ENCODE peak calls at places on chromosomes 6 and 20, in four cellular contexts. C is GM12878, T is A549, S is SK-N-SH. U is an unnamed sample.
A peak's percentile ranks its signal among the peaks of the same experiment; 100 is the strongest.

GRCh38 chr6:118893095-118893881 is 664 bp upstream of the ASF1A start:
- DNase-seq in C (no peak), T (peak; percentile 16), S (no peak), U (peak; percentile 49)

GRCh38 chr6:13432526-13433218 is 54.7 kb downstream of the GFOD1 start:
- DNase-seq in C (peak; percentile 53), T (no peak), S (no peak), U (no peak)

GRCh38 chr6:158770533-158770932 is 48.6 kb downstream of the EZR start:
- DNase-seq in C (no peak), T (no peak), S (no peak), U (no peak)

GRCh38 chr20:47051936-47052566 is 157.4 kb downstream of the EYA2 start:
- DNase-seq in C (no peak), T (no peak), S (no peak), U (no peak)

GRCh38 chr20:35015863-35016193 is 60.2 kb downstream of the MYH7B start:
- DNase-seq in C (no peak), T (no peak), S (no peak), U (no peak)

GRCh38 chr6:139977887-139978332 is 603.5 kb upstream of the CITED2 start:
- DNase-seq in C (no peak), T (peak; percentile 62), S (no peak), U (peak; percentile 18)

GRCh38 chr6:107171513-107171912 is 56.2 kb upstream of the BEND3 start:
- DNase-seq in C (no peak), T (no peak), S (no peak), U (no peak)

GRCh38 chr20:64077094-64077493 is 2.2 kb downstream of the RGS19 start:
- DNase-seq in C (no peak), T (no peak), S (no peak), U (no peak)

GRCh38 chr6:167782698-167783517 is 43.8 kb upstream of the AFDN start:
- DNase-seq in C (no peak), T (no peak), S (no peak), U (peak; percentile 53)

GRCh38 chr20:51128198-51128597 is 105.3 kb upstream of the KCNG1 start:
- DNase-seq in C (no peak), T (peak; percentile 21), S (no peak), U (no peak)

GRCh38 chr20:47275548-47275947 is 81.0 kb downstream of the ZMYND8 start:
- DNase-seq in C (no peak), T (no peak), S (no peak), U (no peak)

GRCh38 chr6:151620179-151620578 is 126.4 kb downstream of the CCDC170 start:
- DNase-seq in C (no peak), T (no peak), S (no peak), U (no peak)

GRCh38 chr20:32378461-32378860 is 20.3 kb downstream of the ASXL1 start:
- DNase-seq in C (no peak), T (no peak), S (no peak), U (no peak)

GRCh38 chr6:138765896-138766487 is 7.6 kb upstream of the CCDC28A start:
- DNase-seq in C (no peak), T (peak; percentile 31), S (peak; percentile 22), U (peak; percentile 48)

GRCh38 chr20:36792422-36792821 is 18.9 kb upstream of the DSN1 start:
- DNase-seq in C (no peak), T (peak; percentile 77), S (peak; percentile 70), U (peak; percentile 80)

GRCh38 chr20:50389437-50389807 is 120.8 kb upstream of the PTPN1 start:
- DNase-seq in C (no peak), T (no peak), S (no peak), U (peak; percentile 99)

GRCh38 chr6:7803219-7803618 is 77.3 kb downstream of the BMP6 start:
- DNase-seq in C (no peak), T (no peak), S (no peak), U (no peak)

DNA sequence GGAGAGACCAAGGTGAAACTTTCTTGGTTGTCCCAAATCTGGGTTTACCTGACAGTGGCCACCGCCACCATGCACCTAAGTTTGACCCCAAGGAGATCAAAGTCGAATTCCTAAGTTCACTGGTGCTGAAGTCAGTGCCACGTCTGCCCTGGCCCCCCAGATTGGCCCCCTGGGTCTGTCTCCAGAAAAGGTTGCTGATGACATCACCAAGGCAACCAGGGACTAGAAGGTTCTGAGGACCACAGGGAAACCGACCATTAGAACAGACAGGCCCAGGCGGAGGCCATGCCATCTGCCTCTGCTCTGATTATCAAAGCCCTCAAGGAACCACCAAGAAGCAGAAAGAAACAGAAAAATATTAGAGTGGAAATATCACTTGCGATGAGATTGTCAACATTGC is 91.2 kb downstream of the DLL1 start:
- DNase-seq in C (no peak), T (no peak), S (no peak), U (no peak)
- TF ChIP-seq PBX3 in C (no peak), T (no peak), S (no peak), U (no peak)

GRCh38 chr20:22770240-22770800 is 185.9 kb upstream of the FOXA2 start:
- DNase-seq in C (no peak), T (no peak), S (no peak), U (no peak)
- TF ChIP-seq PBX3 in C (no peak), T (no peak), S (no peak), U (no peak)

DNA sequence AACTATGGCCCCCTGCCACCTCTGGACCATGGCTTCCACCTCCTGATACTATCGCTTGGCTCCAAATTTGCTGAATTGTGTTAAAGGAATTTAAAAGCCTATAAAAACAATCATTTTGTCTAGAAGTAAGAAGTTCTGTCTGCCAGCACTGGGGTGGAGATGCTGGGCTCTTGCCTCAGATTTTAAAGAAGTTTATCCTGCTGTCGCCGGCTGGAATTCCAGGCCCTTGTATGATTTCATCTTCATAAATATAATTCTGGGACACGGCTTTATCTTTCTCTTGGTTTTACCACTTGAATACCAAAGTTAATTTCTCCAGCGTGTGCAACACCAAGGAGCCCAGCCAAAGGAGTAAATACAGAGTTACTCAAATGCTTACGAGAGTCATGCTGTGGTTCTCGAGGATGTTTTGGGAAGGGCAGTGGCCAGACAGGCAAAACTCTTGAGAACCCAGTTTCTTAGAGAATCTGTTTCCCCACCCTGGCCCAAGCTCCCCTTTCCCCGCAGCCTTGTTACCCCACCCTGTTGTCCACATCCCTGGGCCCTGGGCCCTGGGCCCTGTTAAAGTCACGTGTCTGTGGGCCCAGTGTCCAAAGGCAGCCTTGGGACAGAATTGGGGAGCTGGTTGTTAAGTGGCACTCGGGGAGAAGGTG is 31.9 kb downstream of the C6orf89 start:
- DNase-seq in C (no peak), T (no peak), S (no peak), U (no peak)
- TF ChIP-seq PBX3 in C (no peak), T (no peak), S (no peak), U (no peak)

DNA sequence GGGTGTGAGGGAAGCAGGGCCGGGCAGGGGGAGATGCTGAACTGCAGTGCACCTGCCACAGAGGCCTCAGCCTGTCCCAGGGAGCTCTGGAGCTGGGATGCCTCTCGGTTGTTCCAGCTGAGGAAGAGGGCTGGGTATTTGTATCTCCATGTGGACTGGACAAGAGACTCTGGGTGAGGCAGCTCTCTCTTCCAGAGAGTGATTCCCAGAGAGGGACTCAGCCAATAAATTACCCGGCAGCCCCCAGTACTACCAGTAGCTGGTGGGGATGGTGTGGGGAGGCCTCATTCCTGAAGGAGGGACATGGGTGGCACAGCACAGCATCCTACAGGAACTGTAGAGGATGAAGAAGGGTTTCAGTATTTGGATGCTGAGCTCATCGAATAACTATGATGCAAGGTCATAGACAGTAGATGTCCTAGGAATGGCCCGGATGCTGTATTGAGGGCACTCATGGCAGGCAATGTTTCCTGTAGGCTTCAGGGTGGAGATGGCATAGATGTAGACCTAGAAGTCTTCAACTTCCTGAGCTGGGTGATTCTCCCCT is 1.4 kb downstream of the FGD2 start:
- DNase-seq in C (no peak), T (no peak), S (no peak), U (no peak)
- TF ChIP-seq PBX3 in C (no peak), T (no peak), S (no peak), U (no peak)

DNA sequence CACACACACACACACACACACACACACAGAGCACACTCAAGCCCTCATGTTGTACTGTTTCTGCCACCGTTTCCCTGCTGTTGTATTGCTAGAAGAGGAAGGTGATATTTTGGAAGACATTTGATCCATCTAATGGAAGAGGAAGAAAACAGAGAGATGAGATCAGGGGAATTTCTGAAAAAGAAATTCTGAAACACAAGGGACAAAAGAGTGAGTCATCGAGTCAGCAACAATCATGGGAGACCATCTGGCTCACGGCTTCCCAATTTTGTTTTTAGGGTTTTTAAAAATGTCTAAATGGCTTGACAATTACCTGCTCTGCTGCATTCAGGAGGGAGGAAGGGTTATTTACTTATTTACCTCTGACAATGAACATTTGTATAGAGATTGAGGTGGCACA is 22.0 kb downstream of the SOX4 start:
- DNase-seq in C (no peak), T (no peak), S (no peak), U (no peak)
- TF ChIP-seq PBX3 in C (no peak), T (no peak), S (no peak), U (no peak)

GRCh38 chr6:12243169-12243568 is 47.0 kb upstream of the EDN1 start:
- DNase-seq in C (no peak), T (no peak), S (no peak), U (no peak)

GRCh38 chr6:12249516-12250394 is 40.4 kb upstream of the EDN1 start:
- DNase-seq in C (no peak), T (no peak), S (no peak), U (no peak)

GRCh38 chr6:12245360-12245759 is 44.8 kb upstream of the EDN1 start:
- DNase-seq in C (no peak), T (no peak), S (no peak), U (no peak)

GRCh38 chr6:12246900-12247299 is 43.3 kb upstream of the EDN1 start:
- DNase-seq in C (no peak), T (no peak), S (no peak), U (no peak)

GRCh38 chr6:12245763-12246720 is 44.1 kb upstream of the EDN1 start:
- DNase-seq in C (no peak), T (peak; percentile 27), S (no peak), U (no peak)
- TF ChIP-seq PBX3 in C (no peak), T (no peak), S (no peak), U (no peak)

U was measured in HepG2.